ENCODE peak calls at places on chromosomes 7 and 10, in eight cellular contexts. A, O, Q, I, P, V, N and T are unnamed samples.

GRCh38 chr10:124974131-124974530 is 32.2 kb downstream of the ZRANB1 start:
- DNase-seq in A (no peak), O (no peak), Q (no peak), I (no peak), P (no peak), V (no peak), N (no peak), T (no peak)

GRCh38 chr7:100673942-100674431 is 447 bp downstream of the GNB2 start:
- DNase-seq in A (no peak), O (no peak), Q (no peak), I (peak; percentile 70), P (no peak), V (no peak), N (no peak), T (no peak)

GRCh38 chr10:95333997-95334792 is 43.4 kb upstream of the PDLIM1 start:
- DNase-seq in A (no peak), O (no peak), Q (no peak), I (peak; percentile 92), P (peak; percentile 95), V (no peak), N (peak; percentile 85), T (no peak)

GRCh38 chr10:119655566-119656001 is 4.4 kb downstream of the BAG3 start:
- DNase-seq in A (peak; percentile 45), O (no peak), Q (no peak), I (peak; percentile 67), P (peak; percentile 84), V (no peak), N (peak; percentile 66), T (no peak)

GRCh38 chr7:2046581-2047271 is 186.0 kb downstream of the MAD1L1 start:
- DNase-seq in A (no peak), O (no peak), Q (no peak), I (no peak), P (no peak), V (no peak), N (no peak), T (no peak)

GRCh38 chr10:44752451-44753441 is 158.4 kb upstream of the TMEM72 start:
- DNase-seq in A (no peak), O (peak; percentile 100), Q (no peak), I (no peak), P (peak; percentile 93), V (no peak), N (peak; percentile 77), T (no peak)

GRCh38 chr10:35225204-35225603 is 98.6 kb downstream of the CREM start:
- DNase-seq in A (no peak), O (no peak), Q (no peak), I (no peak), P (no peak), V (no peak), N (peak; percentile 68), T (no peak)

GRCh38 chr7:38584443-38585210 is 46.5 kb downstream of the AMPH start:
- DNase-seq in A (no peak), O (no peak), Q (no peak), I (no peak), P (peak; percentile 67), V (no peak), N (peak; percentile 5), T (no peak)

GRCh38 chr10:101014230-101014884 is 14.7 kb downstream of the LZTS2 start:
- DNase-seq in A (peak; percentile 55), O (no peak), Q (no peak), I (peak; percentile 78), P (peak; percentile 69), V (no peak), N (peak; percentile 52), T (no peak)

GRCh38 chr10:102400061-102400460 is 4.6 kb downstream of the NFKB2 start:
- DNase-seq in A (no peak), O (no peak), Q (no peak), I (no peak), P (no peak), V (no peak), N (no peak), T (no peak)

GRCh38 chr7:48438196-48438595 is 266.9 kb downstream of the ABCA13 start:
- DNase-seq in A (no peak), O (no peak), Q (no peak), I (no peak), P (no peak), V (no peak), N (no peak), T (no peak)

GRCh38 chr7:29843106-29843505 is 36.8 kb downstream of the WIPF3 start:
- DNase-seq in A (no peak), O (no peak), Q (no peak), I (no peak), P (no peak), V (no peak), N (no peak), T (no peak)
- H3K4me3 ChIP-seq in A (no peak overlapping the region), O (no peak overlapping the region), Q (no peak overlapping the region), I (no peak overlapping the region), P (no peak overlapping the region), V (no peak overlapping the region), N (no peak overlapping the region), T (no peak overlapping the region)

DNA sequence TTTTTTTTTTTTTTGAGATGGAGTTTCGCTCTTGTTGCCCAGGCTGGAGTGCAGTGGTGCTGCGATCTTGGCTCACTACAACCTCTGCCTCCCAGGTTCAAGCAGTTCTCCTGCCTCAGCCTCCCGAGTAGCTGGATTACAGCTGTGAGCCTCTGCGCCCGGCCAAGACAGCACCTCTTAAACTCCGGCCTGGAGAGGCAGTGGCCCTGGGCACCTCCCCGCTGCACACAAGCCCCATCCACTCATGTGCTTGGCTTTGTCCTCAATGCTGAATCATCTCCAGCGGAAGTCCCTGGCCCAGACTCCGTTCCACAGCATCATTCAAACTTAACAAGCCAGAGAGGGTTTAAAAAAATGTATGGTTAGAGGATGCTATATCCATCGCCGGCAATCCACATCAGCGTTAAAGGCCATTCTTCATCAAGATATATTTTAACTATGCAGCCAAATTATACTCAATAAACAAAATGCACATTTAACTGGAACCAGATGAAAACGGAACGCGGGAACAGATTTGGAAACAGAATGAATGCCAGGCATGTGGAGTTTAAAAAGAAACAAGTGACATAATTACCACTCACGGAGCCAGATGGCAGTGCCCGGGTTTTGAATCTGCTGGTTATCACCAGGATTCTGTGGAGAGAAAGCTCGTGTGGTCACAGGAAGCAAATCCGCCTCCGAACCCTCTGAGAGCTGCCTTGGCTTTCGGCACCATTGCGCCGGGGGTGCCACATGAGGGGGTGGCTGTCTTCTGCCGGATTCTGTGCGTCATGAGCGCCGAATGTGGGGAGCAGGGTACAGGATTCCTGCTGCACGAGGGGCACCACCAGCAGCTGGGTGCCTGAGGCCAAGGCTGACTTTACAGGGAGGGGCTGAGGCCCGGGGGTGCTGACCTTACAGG is 45.6 kb upstream of the CFAP46 start:
- DNase-seq in A (no peak), O (no peak), Q (no peak), I (peak; percentile 56), P (peak; percentile 82), V (no peak), N (no peak), T (no peak)
- H3K4me3 ChIP-seq in A (no peak overlapping the region), O (no peak overlapping the region), Q (no peak overlapping the region), I (no peak overlapping the region), P (no peak overlapping the region), V (no peak overlapping the region), N (no peak overlapping the region), T (no peak overlapping the region)

DNA sequence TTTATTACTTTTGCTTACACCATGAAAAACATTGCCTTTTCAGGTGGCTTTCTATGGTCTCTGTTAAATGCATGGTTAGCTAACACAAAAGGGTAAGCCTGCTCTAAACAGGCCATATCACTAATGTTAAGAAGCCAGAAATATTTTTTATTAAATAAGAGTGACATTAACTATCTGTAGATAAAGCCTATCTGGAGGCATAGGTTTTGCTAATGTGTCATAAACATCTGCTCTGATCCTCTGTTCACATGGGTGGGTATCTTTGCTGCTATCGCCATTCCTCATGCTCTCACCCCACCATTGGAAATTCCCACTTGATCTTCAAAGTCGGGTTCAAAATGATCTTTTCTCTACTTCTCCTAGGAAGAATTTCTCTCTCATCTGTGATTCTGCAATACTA is 32.4 kb downstream of the EPC1 start:
- DNase-seq in A (no peak), O (no peak), Q (no peak), I (no peak), P (no peak), V (no peak), N (no peak), T (no peak)
- H3K4me3 ChIP-seq in A (no peak overlapping the region), O (no peak overlapping the region), Q (no peak overlapping the region), I (no peak overlapping the region), P (no peak overlapping the region), V (no peak overlapping the region), N (no peak overlapping the region), T (no peak overlapping the region)

GRCh38 chr10:114294549-114294948 is 55.5 kb downstream of the VWA2 start:
- DNase-seq in A (no peak), O (no peak), Q (no peak), I (no peak), P (no peak), V (no peak), N (no peak), T (no peak)

GRCh38 chr10:114301177-114301576 is 62.1 kb downstream of the VWA2 start:
- DNase-seq in A (no peak), O (no peak), Q (no peak), I (no peak), P (no peak), V (no peak), N (peak; percentile 89), T (no peak)

GRCh38 chr10:114295393-114295792 is 56.3 kb downstream of the VWA2 start:
- DNase-seq in A (no peak), O (no peak), Q (no peak), I (no peak), P (no peak), V (no peak), N (no peak), T (no peak)

GRCh38 chr10:114300036-114300645 is 61.1 kb downstream of the VWA2 start:
- DNase-seq in A (no peak), O (no peak), Q (no peak), I (no peak), P (no peak), V (no peak), N (no peak), T (no peak)

GRCh38 chr10:114297136-114297705 is 58.2 kb downstream of the VWA2 start:
- DNase-seq in A (no peak), O (no peak), Q (no peak), I (no peak), P (no peak), V (no peak), N (no peak), T (no peak)
- H3K4me3 ChIP-seq in A (no peak overlapping the region), O (no peak overlapping the region), Q (no peak overlapping the region), I (no peak overlapping the region), P (no peak overlapping the region), V (no peak overlapping the region), N (no peak overlapping the region), T (no peak overlapping the region)

DNA sequence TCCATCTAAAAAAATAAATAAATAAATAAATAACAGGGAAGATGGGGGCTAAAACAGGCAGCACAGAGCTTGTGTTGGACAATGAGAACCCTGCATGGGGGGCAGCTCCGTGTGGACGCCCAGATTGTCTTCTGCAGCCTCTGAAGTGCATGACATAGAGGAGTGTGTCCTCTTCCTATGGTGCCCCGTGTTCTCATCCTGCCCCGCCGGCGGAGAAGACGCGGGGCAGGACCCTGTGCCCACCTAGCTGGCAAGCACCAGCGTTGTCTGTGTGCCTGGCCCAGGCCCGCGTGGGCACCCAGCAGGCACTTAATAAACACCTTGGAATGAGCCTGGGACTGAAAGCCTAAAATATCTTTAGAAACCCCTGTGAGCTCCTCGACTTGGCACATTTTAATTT is 88.7 kb upstream of the DNAAF5 start:
- DNase-seq in A (no peak), O (no peak), Q (no peak), I (no peak), P (no peak), V (no peak), N (no peak), T (no peak)
- H3K4me3 ChIP-seq in A (no peak overlapping the region), O (no peak overlapping the region), Q (no peak overlapping the region), I (no peak overlapping the region), P (no peak overlapping the region), V (no peak overlapping the region), N (no peak overlapping the region), T (no peak overlapping the region)